ENCODE peak calls at places on chromosome 5, in eight cellular contexts. One of them, this sample, is unnamed. For H3K27me3, the result is how much of the 10 kb centered on the place peaks cover.

GRCh38 chr5:56012281-56012963 is 17.7 kb upstream of the IL6ST start:
- DNase-seq in K562: no peak
- DNase-seq in BJ: peak
- DNase-seq in heart right ventricle: peak
- DNase-seq in GM23338: no peak
- DNase-seq in GM23248: peak
- DNase-seq in PC-9: peak
- DNase-seq in CD4-positive, CD25-positive, alpha-beta regulatory T cell: no peak
- DNase-seq in this sample: no peak

GRCh38 chr5:111704452-111705085 is 52.4 kb downstream of the NREP start:
- DNase-seq in K562: no peak
- DNase-seq in BJ: no peak
- DNase-seq in heart right ventricle: no peak
- DNase-seq in GM23338: no peak
- DNase-seq in GM23248: no peak
- DNase-seq in PC-9: no peak
- DNase-seq in CD4-positive, CD25-positive, alpha-beta regulatory T cell: no peak
- DNase-seq in this sample: no peak

GRCh38 chr5:135163391-135163790 is 129.4 kb upstream of the PITX1 start:
- DNase-seq in K562: no peak
- DNase-seq in BJ: no peak
- DNase-seq in heart right ventricle: no peak
- DNase-seq in GM23338: no peak
- DNase-seq in GM23248: no peak
- DNase-seq in PC-9: no peak
- DNase-seq in CD4-positive, CD25-positive, alpha-beta regulatory T cell: no peak
- DNase-seq in this sample: no peak

GRCh38 chr5:168159425-168159824 is 132.0 kb upstream of the WWC1 start:
- DNase-seq in K562: no peak
- DNase-seq in BJ: no peak
- DNase-seq in heart right ventricle: no peak
- DNase-seq in GM23338: peak
- DNase-seq in GM23248: no peak
- DNase-seq in PC-9: peak
- DNase-seq in CD4-positive, CD25-positive, alpha-beta regulatory T cell: no peak
- DNase-seq in this sample: no peak

GRCh38 chr5:149912226-149912864 is 32.2 kb downstream of the PDE6A start:
- DNase-seq in K562: no peak
- DNase-seq in BJ: no peak
- DNase-seq in heart right ventricle: no peak
- DNase-seq in GM23338: no peak
- DNase-seq in GM23248: no peak
- DNase-seq in PC-9: no peak
- DNase-seq in CD4-positive, CD25-positive, alpha-beta regulatory T cell: no peak
- DNase-seq in this sample: no peak

GRCh38 chr5:10702040-10702629 is 58.9 kb downstream of the DAP start:
- DNase-seq in K562: peak
- DNase-seq in BJ: peak
- DNase-seq in heart right ventricle: no peak
- DNase-seq in GM23338: no peak
- DNase-seq in GM23248: peak
- DNase-seq in PC-9: peak
- DNase-seq in CD4-positive, CD25-positive, alpha-beta regulatory T cell: no peak
- DNase-seq in this sample: no peak

GRCh38 chr5:136810198-136810823 is 445.0 kb upstream of the TRPC7 start:
- DNase-seq in K562: no peak
- DNase-seq in BJ: peak
- DNase-seq in heart right ventricle: peak
- DNase-seq in GM23338: no peak
- DNase-seq in GM23248: peak
- DNase-seq in PC-9: peak
- DNase-seq in CD4-positive, CD25-positive, alpha-beta regulatory T cell: no peak
- DNase-seq in this sample: no peak

GRCh38 chr5:178353461-178353860 is 120.9 kb upstream of the PHYKPL start:
- DNase-seq in K562: no peak
- DNase-seq in BJ: no peak
- DNase-seq in heart right ventricle: no peak
- DNase-seq in GM23338: no peak
- DNase-seq in GM23248: no peak
- DNase-seq in PC-9: no peak
- DNase-seq in CD4-positive, CD25-positive, alpha-beta regulatory T cell: no peak
- DNase-seq in this sample: no peak

GRCh38 chr5:142277796-142278195 is 47.0 kb downstream of the SPRY4 start:
- DNase-seq in K562: no peak
- DNase-seq in BJ: no peak
- DNase-seq in heart right ventricle: no peak
- DNase-seq in GM23338: no peak
- DNase-seq in GM23248: no peak
- DNase-seq in PC-9: no peak
- DNase-seq in CD4-positive, CD25-positive, alpha-beta regulatory T cell: no peak
- DNase-seq in this sample: no peak

DNA sequence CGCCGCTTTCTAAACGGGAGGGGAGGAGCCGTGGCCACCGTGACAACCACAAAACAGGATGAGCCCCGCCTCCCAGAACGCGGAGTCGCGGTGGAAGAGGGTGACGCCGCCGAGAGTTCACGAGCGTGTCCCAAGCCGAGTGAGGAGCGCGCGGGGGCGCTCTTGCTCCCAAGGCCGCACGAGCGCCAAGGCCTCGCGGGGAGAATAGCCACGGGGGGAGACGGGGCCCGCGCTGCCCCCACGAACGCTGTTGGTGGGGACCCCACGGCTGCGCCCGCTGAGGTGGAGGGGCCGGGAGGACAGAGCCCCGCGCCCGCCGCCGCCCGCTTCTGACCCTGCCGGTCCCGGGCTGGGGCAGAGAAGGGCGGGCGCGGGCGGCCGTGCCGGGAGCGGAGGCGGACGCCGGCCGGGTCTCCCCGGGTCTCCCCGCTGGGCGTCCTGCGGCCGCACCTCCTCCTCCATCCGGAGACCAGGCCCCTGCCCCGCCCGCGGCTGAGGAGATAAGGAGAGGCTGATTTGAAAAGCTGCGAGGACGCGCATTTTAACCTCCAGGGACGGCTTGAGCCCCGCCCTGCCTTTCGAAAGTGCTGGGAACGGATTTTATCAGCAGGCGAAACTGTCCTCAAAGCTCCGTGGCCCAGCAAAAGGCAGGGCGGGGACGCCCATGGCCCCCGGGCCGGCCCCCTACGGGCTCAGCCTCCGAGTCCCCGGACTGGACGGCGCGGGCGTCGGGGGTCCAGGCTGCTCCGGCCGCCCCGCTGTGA is 3.8 kb upstream of the NKD2 start:
- DNase-seq in K562: peak
- DNase-seq in BJ: no peak
- DNase-seq in heart right ventricle: peak
- DNase-seq in GM23338: peak
- DNase-seq in GM23248: peak
- DNase-seq in PC-9: no peak
- DNase-seq in CD4-positive, CD25-positive, alpha-beta regulatory T cell: no peak
- DNase-seq in this sample: peak
- H3K27me3 ChIP-seq in K562: half or more
- H3K27me3 ChIP-seq in BJ: under half
- H3K27me3 ChIP-seq in heart right ventricle: under half
- H3K27me3 ChIP-seq in GM23338: half or more
- H3K27me3 ChIP-seq in GM23248: under half
- H3K27me3 ChIP-seq in PC-9: half or more
- H3K27me3 ChIP-seq in CD4-positive, CD25-positive, alpha-beta regulatory T cell: under half
- H3K27me3 ChIP-seq in this sample: under half

GRCh38 chr5:75242067-75242466 is 5.4 kb upstream of the ANKRD31 start:
- DNase-seq in K562: no peak
- DNase-seq in BJ: no peak
- DNase-seq in heart right ventricle: no peak
- DNase-seq in GM23338: no peak
- DNase-seq in GM23248: no peak
- DNase-seq in PC-9: no peak
- DNase-seq in CD4-positive, CD25-positive, alpha-beta regulatory T cell: no peak
- DNase-seq in this sample: no peak
- H3K27me3 ChIP-seq in K562: under half
- H3K27me3 ChIP-seq in BJ: under half
- H3K27me3 ChIP-seq in heart right ventricle: under half
- H3K27me3 ChIP-seq in GM23338: under half
- H3K27me3 ChIP-seq in GM23248: under half
- H3K27me3 ChIP-seq in PC-9: under half
- H3K27me3 ChIP-seq in CD4-positive, CD25-positive, alpha-beta regulatory T cell: under half
- H3K27me3 ChIP-seq in this sample: under half

GRCh38 chr5:1387876-1388275 is 43.0 kb upstream of the CLPTM1L start:
- DNase-seq in K562: no peak
- DNase-seq in BJ: no peak
- DNase-seq in heart right ventricle: no peak
- DNase-seq in GM23338: no peak
- DNase-seq in GM23248: no peak
- DNase-seq in PC-9: no peak
- DNase-seq in CD4-positive, CD25-positive, alpha-beta regulatory T cell: no peak
- DNase-seq in this sample: no peak
- H3K27me3 ChIP-seq in K562: half or more
- H3K27me3 ChIP-seq in BJ: under half
- H3K27me3 ChIP-seq in heart right ventricle: under half
- H3K27me3 ChIP-seq in GM23338: under half
- H3K27me3 ChIP-seq in GM23248: under half
- H3K27me3 ChIP-seq in PC-9: half or more
- H3K27me3 ChIP-seq in CD4-positive, CD25-positive, alpha-beta regulatory T cell: under half
- H3K27me3 ChIP-seq in this sample: under half

DNA sequence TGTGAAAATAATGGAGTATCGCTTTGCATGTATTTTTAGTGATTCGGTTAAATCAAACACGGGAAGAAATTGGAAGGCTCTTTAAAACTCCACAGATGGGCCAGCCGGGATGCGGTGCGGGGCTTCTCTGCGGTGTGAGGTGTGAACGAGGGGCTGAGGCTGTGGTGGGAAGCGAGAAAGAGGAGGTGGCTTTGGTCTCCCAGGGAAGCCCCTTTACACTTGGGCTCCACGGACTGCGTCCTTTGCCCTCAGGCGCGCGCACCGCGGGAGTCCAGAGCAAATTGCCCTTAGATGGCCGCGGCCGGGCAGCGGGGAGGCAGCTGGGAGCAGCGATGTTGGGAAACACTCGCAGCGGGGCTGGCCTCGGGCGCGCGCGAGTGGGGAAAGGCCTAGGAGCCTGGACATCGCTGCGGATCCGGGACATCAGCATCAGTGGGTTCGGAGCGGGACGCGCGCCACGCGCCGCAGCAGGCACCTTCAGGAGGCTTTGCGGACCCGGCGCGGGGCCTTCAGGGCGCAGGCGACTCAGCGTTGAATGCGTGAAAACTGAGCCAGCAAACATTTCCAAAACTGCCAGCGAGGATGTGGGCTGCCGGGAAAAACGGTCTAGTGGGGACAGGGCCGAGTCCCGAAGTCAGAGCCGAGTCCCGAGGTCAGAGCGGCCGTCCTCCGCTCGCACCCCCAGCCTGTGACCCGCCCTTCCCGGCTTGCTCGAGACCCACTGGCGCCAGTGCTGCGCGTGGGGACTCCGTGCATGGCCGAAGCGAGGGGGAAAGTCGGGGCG is 6.5 kb downstream of the IRX1 start:
- DNase-seq in K562: no peak
- DNase-seq in BJ: no peak
- DNase-seq in heart right ventricle: no peak
- DNase-seq in GM23338: no peak
- DNase-seq in GM23248: peak
- DNase-seq in PC-9: no peak
- DNase-seq in CD4-positive, CD25-positive, alpha-beta regulatory T cell: no peak
- DNase-seq in this sample: no peak
- H3K27me3 ChIP-seq in K562: half or more
- H3K27me3 ChIP-seq in BJ: under half
- H3K27me3 ChIP-seq in heart right ventricle: half or more
- H3K27me3 ChIP-seq in GM23338: half or more
- H3K27me3 ChIP-seq in GM23248: under half
- H3K27me3 ChIP-seq in PC-9: under half
- H3K27me3 ChIP-seq in CD4-positive, CD25-positive, alpha-beta regulatory T cell: under half
- H3K27me3 ChIP-seq in this sample: half or more

DNA sequence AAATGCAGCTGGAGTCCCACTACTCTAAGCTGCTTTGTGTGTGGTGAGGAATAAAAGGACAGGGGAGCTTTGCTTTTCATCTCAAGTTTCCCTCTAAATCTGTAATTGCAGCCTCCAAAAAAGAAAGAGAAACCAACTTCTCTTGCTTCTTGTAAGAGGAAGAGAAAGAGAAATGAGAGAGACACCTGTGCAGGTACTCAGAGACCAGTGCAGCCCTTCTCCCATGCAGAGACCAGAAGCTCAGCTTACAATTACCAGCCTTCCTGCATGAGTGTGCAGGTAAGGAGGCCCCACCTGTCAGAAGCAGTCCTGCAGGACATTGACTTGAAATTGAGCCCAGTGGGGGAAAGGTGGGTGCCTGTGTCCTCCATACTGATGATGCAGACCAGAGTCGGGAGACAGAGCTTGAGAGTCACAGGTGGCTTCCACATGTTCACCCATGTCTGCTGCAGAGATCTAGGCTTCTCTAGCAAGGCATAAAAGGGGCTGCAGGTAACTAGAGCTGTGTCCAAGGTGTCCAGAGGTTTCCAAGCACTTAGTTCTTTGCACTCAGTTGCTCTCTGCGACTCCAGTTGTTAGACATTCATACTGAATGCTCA is 15.3 kb upstream of the MED10 start:
- DNase-seq in K562: no peak
- DNase-seq in BJ: no peak
- DNase-seq in heart right ventricle: no peak
- DNase-seq in GM23338: no peak
- DNase-seq in GM23248: no peak
- DNase-seq in PC-9: no peak
- DNase-seq in CD4-positive, CD25-positive, alpha-beta regulatory T cell: no peak
- DNase-seq in this sample: no peak
- H3K27me3 ChIP-seq in K562: half or more
- H3K27me3 ChIP-seq in BJ: under half
- H3K27me3 ChIP-seq in heart right ventricle: under half
- H3K27me3 ChIP-seq in GM23338: under half
- H3K27me3 ChIP-seq in GM23248: under half
- H3K27me3 ChIP-seq in PC-9: half or more
- H3K27me3 ChIP-seq in CD4-positive, CD25-positive, alpha-beta regulatory T cell: under half
- H3K27me3 ChIP-seq in this sample: under half